ENCODE peak calls at places on chromosomes 4 and X, in six cellular contexts. One of them, this sample, is unnamed.

GRCh38 chr4:183624548-183624947 is 34.4 kb downstream of the RWDD4 start:
- DNase-seq in astrocyte of the hippocampus: no peak
- DNase-seq in nephron progenitor cell: no peak
- DNase-seq in Jurkat, Clone E6-1: no peak
- DNase-seq in H7: no peak
- DNase-seq in NB4: no peak
- DNase-seq in this sample: no peak

GRCh38 chr4:23423540-23423939 is 466.3 kb downstream of the PPARGC1A start:
- DNase-seq in NB4: no peak
- DNase-seq in nephron progenitor cell: no peak
- DNase-seq in Jurkat, Clone E6-1: no peak
- DNase-seq in astrocyte of the hippocampus: no peak
- DNase-seq in H7: no peak
- DNase-seq in this sample: no peak

GRCh38 chr4:105657117-105657765 is 51.2 kb downstream of the INTS12 start:
- DNase-seq in H7: no peak
- DNase-seq in astrocyte of the hippocampus: peak; percentile 42
- DNase-seq in nephron progenitor cell: no peak
- DNase-seq in Jurkat, Clone E6-1: no peak
- DNase-seq in NB4: no peak
- DNase-seq in this sample: no peak

GRCh38 chr4:7904942-7905341 is 34.7 kb downstream of the AFAP1 start:
- DNase-seq in H7: no peak
- DNase-seq in Jurkat, Clone E6-1: no peak
- DNase-seq in astrocyte of the hippocampus: peak; percentile 60
- DNase-seq in nephron progenitor cell: no peak
- DNase-seq in NB4: no peak
- DNase-seq in this sample: peak; percentile 64

GRCh38 chr4:152605641-152606304 is 69.9 kb upstream of the FBXW7 start:
- DNase-seq in H7: no peak
- DNase-seq in astrocyte of the hippocampus: peak; percentile 74
- DNase-seq in nephron progenitor cell: no peak
- DNase-seq in NB4: no peak
- DNase-seq in Jurkat, Clone E6-1: no peak
- DNase-seq in this sample: peak; percentile 57

GRCh38 chr4:23717528-23718248 is 172.2 kb downstream of the PPARGC1A start:
- DNase-seq in astrocyte of the hippocampus: peak; percentile 53
- DNase-seq in NB4: peak; percentile 41
- DNase-seq in nephron progenitor cell: no peak
- DNase-seq in Jurkat, Clone E6-1: peak; percentile 30
- DNase-seq in H7: peak; percentile 59
- DNase-seq in this sample: no peak

GRCh38 chr4:135177323-135177722 is 975.7 kb upstream of the PABPC4L start:
- DNase-seq in nephron progenitor cell: no peak
- DNase-seq in H7: no peak
- DNase-seq in astrocyte of the hippocampus: peak; percentile 73
- DNase-seq in NB4: no peak
- DNase-seq in Jurkat, Clone E6-1: no peak
- DNase-seq in this sample: no peak

GRCh38 chr4:78386679-78387078 is 164.9 kb upstream of the ANXA3 start:
- DNase-seq in NB4: no peak
- DNase-seq in astrocyte of the hippocampus: no peak
- DNase-seq in H7: no peak
- DNase-seq in nephron progenitor cell: no peak
- DNase-seq in Jurkat, Clone E6-1: no peak
- DNase-seq in this sample: no peak

GRCh38 chrX:2401201-2401589 is 99.6 kb downstream of the DHRSX start:
- DNase-seq in Jurkat, Clone E6-1: no peak
- DNase-seq in NB4: no peak
- DNase-seq in nephron progenitor cell: no peak
- DNase-seq in astrocyte of the hippocampus: no peak
- DNase-seq in H7: no peak
- DNase-seq in this sample: no peak

GRCh38 chrX:102042706-102043325 is 82.7 kb upstream of the TCEAL2 start:
- DNase-seq in Jurkat, Clone E6-1: no peak
- DNase-seq in astrocyte of the hippocampus: no peak
- DNase-seq in H7: no peak
- DNase-seq in NB4: no peak
- DNase-seq in nephron progenitor cell: no peak
- DNase-seq in this sample: peak; percentile 21

GRCh38 chr4:1155314-1155713 is 17.1 kb downstream of the SPON2 start:
- DNase-seq in nephron progenitor cell: no peak
- DNase-seq in NB4: no peak
- DNase-seq in astrocyte of the hippocampus: no peak
- DNase-seq in Jurkat, Clone E6-1: no peak
- DNase-seq in H7: no peak
- DNase-seq in this sample: no peak

GRCh38 chr4:6722891-6723290 is 6.9 kb downstream of the BLOC1S4 start:
- DNase-seq in nephron progenitor cell: no peak
- DNase-seq in NB4: no peak
- DNase-seq in Jurkat, Clone E6-1: no peak
- DNase-seq in H7: no peak
- DNase-seq in astrocyte of the hippocampus: no peak
- DNase-seq in this sample: no peak

GRCh38 chr4:132016703-132017102 is 1132.4 kb upstream of the PCDH10 start:
- DNase-seq in astrocyte of the hippocampus: no peak
- DNase-seq in H7: no peak
- DNase-seq in Jurkat, Clone E6-1: no peak
- DNase-seq in nephron progenitor cell: no peak
- DNase-seq in NB4: no peak
- DNase-seq in this sample: no peak

GRCh38 chr4:74659576-74660411 is 134.5 kb downstream of the BTC start:
- DNase-seq in H7: no peak
- DNase-seq in astrocyte of the hippocampus: peak; percentile 97
- DNase-seq in Jurkat, Clone E6-1: no peak
- DNase-seq in NB4: peak; percentile 20
- DNase-seq in nephron progenitor cell: no peak
- DNase-seq in this sample: peak; percentile 97

GRCh38 chr4:185421366-185422124 is 4.2 kb downstream of the UFSP2 start:
- DNase-seq in Jurkat, Clone E6-1: no peak
- DNase-seq in H7: no peak
- DNase-seq in astrocyte of the hippocampus: peak; percentile 74
- DNase-seq in NB4: no peak
- DNase-seq in nephron progenitor cell: no peak
- DNase-seq in this sample: peak; percentile 51